ENCODE peak calls at places on chromosomes 7 and 10, in four cellular contexts. Q is neuronal stem cell, X is mesenchymal stem cell, K is trophoblast cell. A is an unnamed sample.
A peak's percentile ranks its signal among the peaks of the same experiment; 100 is the strongest.

GRCh38 chr7:50268990-50269389 is 35.5 kb upstream of the IKZF1 start:
- DNase-seq in K (no peak), Q (no peak), X (no peak), A (no peak)

GRCh38 chr10:43339136-43339535 is 32.3 kb upstream of the FXYD4 start:
- DNase-seq in Q (no peak), X (no peak), K (no peak), A (no peak)

GRCh38 chr10:3126741-3127342 is 45.7 kb downstream of the PITRM1 start:
- DNase-seq in K (peak; percentile 98), Q (no peak), X (peak; percentile 14), A (no peak)

GRCh38 chr7:75915416-75916156 is 631 bp downstream of the POR start:
- DNase-seq in Q (no peak), K (peak; percentile 41), X (peak; percentile 51), A (no peak)

GRCh38 chr10:104209575-104210198 is 22.5 kb downstream of the CFAP43 start:
- DNase-seq in X (peak; percentile 43), K (peak; percentile 58), Q (peak; percentile 17), A (peak; percentile 49)

GRCh38 chr10:7085913-7086589 is 324.8 kb downstream of the SFMBT2 start:
- DNase-seq in X (peak; percentile 88), K (peak; percentile 8), Q (no peak), A (peak; percentile 59)

GRCh38 chr10:78316451-78316931 is 282.8 kb downstream of the RPS24 start:
- DNase-seq in X (peak; percentile 45), Q (no peak), K (no peak), A (no peak)

GRCh38 chr7:28988818-28989595 is 30.9 kb upstream of the TRIL start:
- DNase-seq in K (peak; percentile 96), X (peak; percentile 95), Q (no peak), A (no peak)

GRCh38 chr10:122308487-122309141 is 37.5 kb downstream of the BTBD16 start:
- DNase-seq in X (no peak), K (no peak), Q (no peak), A (no peak)

DNA sequence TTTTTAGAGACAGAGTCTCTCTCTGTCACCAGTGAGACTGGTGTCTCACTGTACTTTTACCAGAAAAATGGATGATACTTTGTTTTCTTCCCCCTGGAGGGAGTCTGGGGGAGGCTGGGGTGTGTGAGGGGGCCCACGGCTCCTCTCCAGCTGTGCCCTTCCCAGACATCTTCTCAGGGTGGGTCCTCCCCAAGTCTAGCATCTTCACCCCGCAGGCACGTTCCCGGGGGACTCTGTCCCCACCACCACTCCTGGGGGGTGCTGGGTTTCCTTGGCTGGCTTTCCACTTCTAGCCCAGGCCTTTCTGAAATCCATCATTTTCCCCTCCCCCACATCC is 61.8 kb upstream of the MKRN1 start:
- DNase-seq in X (no peak), Q (no peak), K (no peak), A (no peak)
- H2BK12ac ChIP-seq in X (no peak overlapping the region), Q (no peak overlapping the region), K (no peak overlapping the region), A (no peak overlapping the region)

GRCh38 chr7:73624669-73625001 is 313 bp upstream of the MLXIPL start:
- DNase-seq in X (no peak), Q (no peak), K (no peak), A (no peak)

GRCh38 chr7:73621168-73622063 is 2.9 kb downstream of the MLXIPL start:
- DNase-seq in Q (no peak), X (no peak), K (no peak), A (no peak)

GRCh38 chr7:73623798-73624668 is at the start of gene MLXIPL:
- DNase-seq in K (peak; percentile 89), Q (peak; percentile 83), X (peak; percentile 67), A (peak; percentile 97)

GRCh38 chr7:73622909-73623797 is 1.2 kb downstream of the MLXIPL start:
- DNase-seq in X (no peak), Q (no peak), K (no peak), A (peak; percentile 95)

GRCh38 chr7:73622527-73622908 is 1.8 kb downstream of the MLXIPL start:
- DNase-seq in Q (no peak), X (no peak), K (no peak), A (no peak)
- H2BK12ac ChIP-seq in Q (no peak overlapping the region), X (no peak overlapping the region), K (no peak overlapping the region), A (peak overlapping the region; percentile 1)

GRCh38 chr7:151688236-151688780 is 168.6 kb upstream of the RHEB start:
- DNase-seq in K (no peak), Q (no peak), X (no peak), A (no peak)
- H2BK12ac ChIP-seq in K (peak overlapping the region; percentile 89), Q (no peak overlapping the region), X (peak overlapping the region; percentile 57), A (peak overlapping the region; percentile 27)

GRCh38 chr7:150966002-150966401 is 12.1 kb downstream of the KCNH2 start:
- DNase-seq in X (peak; percentile 22), Q (no peak), K (no peak), A (peak; percentile 67)
- H2BK12ac ChIP-seq in X (no peak overlapping the region), Q (no peak overlapping the region), K (no peak overlapping the region), A (no peak overlapping the region)

DNA sequence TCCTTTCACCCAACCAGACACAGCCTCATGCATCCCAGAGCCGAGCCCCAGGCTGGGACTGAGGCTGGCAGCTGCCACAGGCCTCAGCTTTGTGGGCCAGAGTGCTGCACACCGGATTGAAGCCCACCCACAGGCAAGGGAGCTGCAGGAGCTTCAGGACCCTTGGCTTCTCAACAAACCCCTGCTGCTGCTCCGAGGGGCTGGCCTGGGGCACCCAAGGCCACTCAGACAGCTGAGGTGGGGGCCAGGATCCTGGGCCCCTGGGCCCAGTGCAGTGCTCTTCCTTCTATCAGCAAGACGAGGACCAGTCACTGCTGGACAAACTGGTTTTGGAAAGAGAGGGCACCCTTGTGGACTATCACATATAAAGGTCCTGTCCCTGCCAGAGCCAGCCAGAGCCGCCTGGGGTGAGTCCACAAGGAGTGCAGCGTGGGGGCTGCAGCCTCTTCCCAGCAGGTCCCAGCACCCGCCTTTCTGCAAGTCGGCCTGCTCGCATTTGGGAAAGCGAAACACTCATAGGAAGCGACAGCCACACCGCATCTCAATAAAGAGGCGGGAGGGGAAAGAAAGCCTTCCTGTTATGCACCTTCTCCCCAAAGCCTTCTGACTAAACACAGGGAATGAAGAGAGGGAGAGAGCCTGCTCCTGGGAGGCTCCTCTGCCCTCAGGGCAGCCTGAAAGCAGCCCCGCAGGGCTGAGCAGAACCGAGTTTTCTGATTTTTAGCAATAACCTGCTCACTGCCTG is 9.5 kb upstream of the TCERG1L start:
- DNase-seq in X (no peak), K (peak; percentile 46), Q (no peak), A (no peak)
- H2BK12ac ChIP-seq in X (no peak overlapping the region), K (no peak overlapping the region), Q (no peak overlapping the region), A (no peak overlapping the region)

A was measured in H9.